ENCODE peak calls at places on chromosomes 3 and 15, in four cellular contexts. One of them, this sample, is unnamed.

GRCh38 chr3:13653631-13654279 is 104.8 kb downstream of the FBLN2 start:
- DNase-seq in GM13976: no peak
- DNase-seq in testis: no peak
- DNase-seq in astrocyte of the spinal cord: no peak
- DNase-seq in this sample: no peak

GRCh38 chr3:30440880-30441279 is 165.5 kb upstream of the TGFBR2 start:
- DNase-seq in GM13976: no peak
- DNase-seq in testis: peak; percentile 60
- DNase-seq in astrocyte of the spinal cord: peak; percentile 77
- DNase-seq in this sample: no peak

GRCh38 chr3:134601539-134602439 is 49.0 kb downstream of the KY start:
- DNase-seq in GM13976: peak; percentile 25
- DNase-seq in testis: peak; percentile 78
- DNase-seq in astrocyte of the spinal cord: peak; percentile 47
- DNase-seq in this sample: peak; percentile 65

GRCh38 chr3:139136459-139137190 is 91.9 kb upstream of the PRR23C start:
- DNase-seq in GM13976: no peak
- DNase-seq in testis: no peak
- DNase-seq in astrocyte of the spinal cord: no peak
- DNase-seq in this sample: no peak

GRCh38 chr3:134576426-134576825 is 74.4 kb downstream of the KY start:
- DNase-seq in GM13976: no peak
- DNase-seq in testis: no peak
- DNase-seq in astrocyte of the spinal cord: no peak
- DNase-seq in this sample: no peak

GRCh38 chr15:40554164-40554530 is 10.7 kb downstream of the CCDC32 start:
- DNase-seq in GM13976: no peak
- DNase-seq in testis: no peak
- DNase-seq in astrocyte of the spinal cord: no peak
- DNase-seq in this sample: no peak

GRCh38 chr3:71652786-71653419 is 69.4 kb upstream of the FOXP1 start:
- DNase-seq in GM13976: peak; percentile 44
- DNase-seq in testis: peak; percentile 58
- DNase-seq in astrocyte of the spinal cord: peak; percentile 74
- DNase-seq in this sample: peak; percentile 56

GRCh38 chr3:192727032-192727847 is at the start of gene FGF12:
- DNase-seq in GM13976: peak; percentile 22
- DNase-seq in testis: peak; percentile 76
- DNase-seq in astrocyte of the spinal cord: peak; percentile 25
- DNase-seq in this sample: no peak

GRCh38 chr15:57578288-57578900 is 13.3 kb upstream of the MYZAP start:
- DNase-seq in GM13976: no peak
- DNase-seq in testis: no peak
- DNase-seq in astrocyte of the spinal cord: no peak
- DNase-seq in this sample: peak; percentile 36

GRCh38 chr3:187924651-187925050 is 179.4 kb upstream of the BCL6 start:
- DNase-seq in GM13976: no peak
- DNase-seq in testis: no peak
- DNase-seq in astrocyte of the spinal cord: no peak
- DNase-seq in this sample: no peak

GRCh38 chr15:94229591-94230365 is 1.6 kb upstream of the MCTP2 start:
- DNase-seq in GM13976: peak; percentile 40
- DNase-seq in testis: no peak
- DNase-seq in astrocyte of the spinal cord: no peak
- DNase-seq in this sample: no peak

GRCh38 chr3:123416173-123416572 is 32.7 kb downstream of the ADCY5 start:
- DNase-seq in GM13976: no peak
- DNase-seq in testis: peak; percentile 52
- DNase-seq in astrocyte of the spinal cord: no peak
- DNase-seq in this sample: no peak

GRCh38 chr15:40844543-40844981 is 714 bp downstream of the SPINT1 start:
- DNase-seq in GM13976: peak; percentile 81
- DNase-seq in testis: peak; percentile 19
- DNase-seq in astrocyte of the spinal cord: no peak
- DNase-seq in this sample: no peak

GRCh38 chr3:55673764-55674163 is 186.7 kb upstream of the WNT5A start:
- DNase-seq in GM13976: no peak
- DNase-seq in testis: no peak
- DNase-seq in astrocyte of the spinal cord: no peak
- DNase-seq in this sample: no peak

GRCh38 chr3:46369675-46370132 is 1.0 kb upstream of the CCR5 start:
- DNase-seq in GM13976: peak; percentile 36
- DNase-seq in testis: no peak
- DNase-seq in astrocyte of the spinal cord: no peak
- DNase-seq in this sample: no peak

GRCh38 chr3:144831955-144832716 is 860.5 kb downstream of the DIPK2A start:
- DNase-seq in GM13976: no peak
- DNase-seq in testis: no peak
- DNase-seq in astrocyte of the spinal cord: no peak
- DNase-seq in this sample: peak; percentile 5

GRCh38 chr3:45426161-45426560 is 37.8 kb downstream of the LARS2 start:
- DNase-seq in GM13976: no peak
- DNase-seq in testis: no peak
- DNase-seq in astrocyte of the spinal cord: no peak
- DNase-seq in this sample: no peak

GRCh38 chr3:135539854-135540253 is 425.7 kb upstream of the PPP2R3A start:
- DNase-seq in GM13976: no peak
- DNase-seq in testis: no peak
- DNase-seq in astrocyte of the spinal cord: no peak
- DNase-seq in this sample: no peak

GRCh38 chr15:62099171-62099601 is 32.4 kb downstream of the C2CD4A start:
- DNase-seq in GM13976: no peak
- DNase-seq in testis: no peak
- DNase-seq in astrocyte of the spinal cord: peak; percentile 72
- DNase-seq in this sample: peak; percentile 53

GRCh38 chr3:69842789-69843188 is 103.5 kb downstream of the MITF start:
- DNase-seq in GM13976: no peak
- DNase-seq in testis: no peak
- DNase-seq in astrocyte of the spinal cord: no peak
- DNase-seq in this sample: no peak

GRCh38 chr3:53166781-53167291 is 5.8 kb downstream of the PRKCD start:
- DNase-seq in GM13976: no peak
- DNase-seq in testis: peak; percentile 65
- DNase-seq in astrocyte of the spinal cord: peak; percentile 46
- DNase-seq in this sample: peak; percentile 73

GRCh38 chr3:119660474-119661150 is at the start of gene POPDC2:
- DNase-seq in GM13976: no peak
- DNase-seq in testis: no peak
- DNase-seq in astrocyte of the spinal cord: no peak
- DNase-seq in this sample: no peak

GRCh38 chr3:119663885-119664284 is 3.5 kb upstream of the POPDC2 start:
- DNase-seq in GM13976: no peak
- DNase-seq in testis: no peak
- DNase-seq in astrocyte of the spinal cord: peak; percentile 12
- DNase-seq in this sample: no peak

GRCh38 chr3:119664850-119665379 is 4.5 kb upstream of the POPDC2 start:
- DNase-seq in GM13976: no peak
- DNase-seq in testis: no peak
- DNase-seq in astrocyte of the spinal cord: no peak
- DNase-seq in this sample: no peak

GRCh38 chr3:119664370-119664769 is 4.0 kb upstream of the POPDC2 start:
- DNase-seq in GM13976: no peak
- DNase-seq in testis: no peak
- DNase-seq in astrocyte of the spinal cord: no peak
- DNase-seq in this sample: no peak

GRCh38 chr3:119662604-119663377 is 2.4 kb upstream of the POPDC2 start:
- DNase-seq in GM13976: no peak
- DNase-seq in testis: peak; percentile 53
- DNase-seq in astrocyte of the spinal cord: peak; percentile 17
- DNase-seq in this sample: peak; percentile 38
- TF ChIP-seq CTCF in GM13976: no peak
- TF ChIP-seq CTCF in testis: no peak
- TF ChIP-seq CTCF in astrocyte of the spinal cord: no peak
- TF ChIP-seq CTCF in this sample: no peak

GRCh38 chr3:65922441-65922840 is 116.3 kb downstream of the MAGI1 start:
- DNase-seq in GM13976: no peak
- DNase-seq in testis: no peak
- DNase-seq in astrocyte of the spinal cord: no peak
- DNase-seq in this sample: no peak
- TF ChIP-seq CTCF in GM13976: no peak
- TF ChIP-seq CTCF in testis: no peak
- TF ChIP-seq CTCF in astrocyte of the spinal cord: no peak
- TF ChIP-seq CTCF in this sample: no peak

DNA sequence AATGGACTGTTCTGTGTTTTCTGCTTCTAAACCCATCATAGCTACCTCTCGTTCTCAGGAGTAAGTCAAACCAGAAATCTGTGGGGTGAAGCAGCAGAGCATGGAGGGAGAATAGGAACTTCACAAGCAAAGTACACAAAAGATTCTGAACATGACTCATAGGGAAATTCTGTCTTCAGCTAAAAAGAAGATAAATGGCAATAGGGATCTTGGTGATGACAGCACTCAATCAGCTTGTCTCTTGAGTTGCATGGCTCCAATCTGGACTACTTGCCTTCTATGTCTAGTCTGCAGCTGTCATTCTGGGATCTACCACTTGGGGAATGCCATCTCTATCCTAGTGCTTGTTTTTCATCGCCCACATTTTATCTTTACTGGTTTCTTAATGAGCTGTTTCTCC is 13.5 kb upstream of the GRAMD1C start:
- DNase-seq in GM13976: peak; percentile 71
- DNase-seq in testis: no peak
- DNase-seq in astrocyte of the spinal cord: no peak
- DNase-seq in this sample: no peak
- TF ChIP-seq CTCF in GM13976: no peak
- TF ChIP-seq CTCF in testis: no peak
- TF ChIP-seq CTCF in astrocyte of the spinal cord: peak; percentile 35
- TF ChIP-seq CTCF in this sample: peak; percentile 44

GRCh38 chr15:68672781-68673205 is 94.0 kb downstream of the CORO2B start:
- DNase-seq in GM13976: no peak
- DNase-seq in testis: no peak
- DNase-seq in astrocyte of the spinal cord: peak; percentile 23
- DNase-seq in this sample: no peak
- TF ChIP-seq CTCF in GM13976: no peak
- TF ChIP-seq CTCF in testis: no peak
- TF ChIP-seq CTCF in astrocyte of the spinal cord: peak; percentile 51
- TF ChIP-seq CTCF in this sample: no peak

GRCh38 chr3:79928687-79929408 is 161.1 kb upstream of the ROBO1 start:
- DNase-seq in GM13976: no peak
- DNase-seq in testis: no peak
- DNase-seq in astrocyte of the spinal cord: no peak
- DNase-seq in this sample: no peak
- TF ChIP-seq CTCF in GM13976: no peak
- TF ChIP-seq CTCF in testis: no peak
- TF ChIP-seq CTCF in astrocyte of the spinal cord: no peak
- TF ChIP-seq CTCF in this sample: no peak

DNA sequence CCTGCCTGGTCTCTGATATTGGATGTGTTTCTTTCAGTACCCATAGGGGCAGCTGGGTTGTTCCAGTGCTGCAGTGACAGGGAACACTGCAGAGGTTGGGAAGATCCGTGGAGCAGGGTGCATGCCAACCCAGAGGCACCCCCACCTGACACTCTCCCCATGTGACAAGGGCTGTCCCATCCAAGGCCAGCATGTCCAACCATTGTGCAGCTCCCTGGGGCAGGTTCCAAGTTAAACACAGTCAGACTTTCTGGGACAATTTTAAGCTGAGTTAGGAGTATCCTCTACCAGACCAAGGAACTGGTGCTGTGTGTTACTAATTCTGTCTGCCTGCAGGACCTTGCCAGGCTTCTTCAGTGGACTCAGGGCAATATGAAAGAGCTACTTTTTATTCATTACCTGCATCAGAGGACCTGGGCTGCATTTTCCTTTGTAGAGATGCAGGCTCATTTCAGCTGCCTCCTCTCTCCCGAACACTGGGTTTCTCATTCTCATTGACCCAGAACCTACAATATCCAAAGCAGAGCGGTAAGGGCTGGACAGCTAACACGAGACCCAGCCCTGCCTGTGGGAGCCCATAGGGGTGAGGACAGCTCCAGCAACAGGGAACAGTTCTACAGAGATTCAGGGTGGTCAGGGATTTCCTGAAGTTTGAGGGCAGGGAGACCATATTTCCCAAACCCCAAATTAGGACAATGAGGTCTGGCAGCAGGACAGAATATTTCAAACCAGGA is 72.7 kb downstream of the SPSB4 start:
- DNase-seq in GM13976: no peak
- DNase-seq in testis: no peak
- DNase-seq in astrocyte of the spinal cord: no peak
- DNase-seq in this sample: no peak
- TF ChIP-seq CTCF in GM13976: no peak
- TF ChIP-seq CTCF in testis: no peak
- TF ChIP-seq CTCF in astrocyte of the spinal cord: no peak
- TF ChIP-seq CTCF in this sample: no peak

GRCh38 chr3:125684199-125684598 is 88.9 kb upstream of the OSBPL11 start:
- DNase-seq in GM13976: no peak
- DNase-seq in testis: peak; percentile 55
- DNase-seq in astrocyte of the spinal cord: no peak
- DNase-seq in this sample: peak; percentile 61
- TF ChIP-seq CTCF in GM13976: no peak
- TF ChIP-seq CTCF in testis: peak; percentile 24
- TF ChIP-seq CTCF in astrocyte of the spinal cord: peak; percentile 37
- TF ChIP-seq CTCF in this sample: peak; percentile 50

GRCh38 chr3:140736863-140737460 is 59.1 kb downstream of the TRIM42 start:
- DNase-seq in GM13976: peak; percentile 26
- DNase-seq in testis: peak; percentile 83
- DNase-seq in astrocyte of the spinal cord: peak; percentile 55
- DNase-seq in this sample: peak; percentile 55
- TF ChIP-seq CTCF in GM13976: peak; percentile 26
- TF ChIP-seq CTCF in testis: peak; percentile 56
- TF ChIP-seq CTCF in astrocyte of the spinal cord: peak; percentile 53
- TF ChIP-seq CTCF in this sample: peak; percentile 68

GRCh38 chr3:74353039-74353438 is 261.4 kb downstream of the CNTN3 start:
- DNase-seq in GM13976: no peak
- DNase-seq in testis: no peak
- DNase-seq in astrocyte of the spinal cord: no peak
- DNase-seq in this sample: no peak
- TF ChIP-seq CTCF in GM13976: no peak
- TF ChIP-seq CTCF in testis: no peak
- TF ChIP-seq CTCF in astrocyte of the spinal cord: no peak
- TF ChIP-seq CTCF in this sample: no peak